ENCODE peak calls at places on chromosomes 12 and 14, in six cellular contexts. One of them, this sample, is unnamed.

GRCh38 chr14:55938249-55938791 is 179.9 kb upstream of the PELI2 start:
- DNase-seq in CD8-positive, alpha-beta T cell: no peak
- DNase-seq in GM23248: peak
- DNase-seq in ureter: peak
- DNase-seq in DND-41: no peak
- DNase-seq in germinal center: no peak
- DNase-seq in this sample: no peak

GRCh38 chr14:30196861-30197260 is 269.2 kb upstream of the PRKD1 start:
- DNase-seq in GM23248: no peak
- DNase-seq in CD8-positive, alpha-beta T cell: no peak
- DNase-seq in ureter: no peak
- DNase-seq in DND-41: no peak
- DNase-seq in germinal center: no peak
- DNase-seq in this sample: no peak

GRCh38 chr12:81468206-81468605 is 290.9 kb downstream of the PPFIA2 start:
- DNase-seq in GM23248: peak
- DNase-seq in germinal center: no peak
- DNase-seq in ureter: no peak
- DNase-seq in CD8-positive, alpha-beta T cell: no peak
- DNase-seq in DND-41: no peak
- DNase-seq in this sample: peak

GRCh38 chr12:55745361-55746146 is 2.6 kb downstream of the GDF11 start:
- DNase-seq in germinal center: no peak
- DNase-seq in GM23248: peak
- DNase-seq in DND-41: no peak
- DNase-seq in ureter: no peak
- DNase-seq in CD8-positive, alpha-beta T cell: no peak
- DNase-seq in this sample: peak

GRCh38 chr12:104623920-104624319 is 167.2 kb downstream of the CHST11 start:
- DNase-seq in ureter: no peak
- DNase-seq in GM23248: no peak
- DNase-seq in germinal center: no peak
- DNase-seq in CD8-positive, alpha-beta T cell: no peak
- DNase-seq in DND-41: no peak
- DNase-seq in this sample: peak

GRCh38 chr12:111673503-111673902 is 12.3 kb downstream of the BRAP start:
- DNase-seq in GM23248: peak
- DNase-seq in CD8-positive, alpha-beta T cell: no peak
- DNase-seq in ureter: no peak
- DNase-seq in DND-41: no peak
- DNase-seq in germinal center: no peak
- DNase-seq in this sample: peak

GRCh38 chr12:68959457-68960161 is 26.6 kb upstream of the CPM start:
- DNase-seq in germinal center: no peak
- DNase-seq in GM23248: no peak
- DNase-seq in ureter: no peak
- DNase-seq in DND-41: no peak
- DNase-seq in CD8-positive, alpha-beta T cell: no peak
- DNase-seq in this sample: no peak

GRCh38 chr14:23183479-23183878 is at the start of gene SLC7A8:
- DNase-seq in ureter: peak
- DNase-seq in DND-41: no peak
- DNase-seq in CD8-positive, alpha-beta T cell: peak
- DNase-seq in GM23248: peak
- DNase-seq in germinal center: peak
- DNase-seq in this sample: peak

GRCh38 chr12:18703916-18704315 is 33.9 kb downstream of the PLCZ1 start:
- DNase-seq in DND-41: no peak
- DNase-seq in ureter: no peak
- DNase-seq in CD8-positive, alpha-beta T cell: no peak
- DNase-seq in germinal center: no peak
- DNase-seq in GM23248: no peak
- DNase-seq in this sample: no peak

GRCh38 chr12:94192506-94192905 is 44.1 kb downstream of the PLXNC1 start:
- DNase-seq in CD8-positive, alpha-beta T cell: no peak
- DNase-seq in GM23248: no peak
- DNase-seq in germinal center: no peak
- DNase-seq in DND-41: no peak
- DNase-seq in ureter: no peak
- DNase-seq in this sample: no peak

GRCh38 chr12:109462868-109463692 is 14.0 kb downstream of the KCTD10 start:
- DNase-seq in ureter: peak
- DNase-seq in CD8-positive, alpha-beta T cell: no peak
- DNase-seq in germinal center: no peak
- DNase-seq in GM23248: peak
- DNase-seq in DND-41: no peak
- DNase-seq in this sample: peak